ENCODE peak calls at places on chromosome 6, in seven cellular contexts. One of them, this sample, is unnamed.

GRCh38 chr6:75171151-75171550 is 34.7 kb downstream of the COL12A1 start:
- DNase-seq in heart right ventricle: no peak
- DNase-seq in endothelial cell: no peak
- DNase-seq in HCT116: no peak
- DNase-seq in fibroblast of pulmonary artery: no peak
- DNase-seq in IMR-90: no peak
- DNase-seq in GM23338: no peak
- DNase-seq in this sample: no peak

GRCh38 chr6:5782783-5783567 is 223.8 kb downstream of the NRN1 start:
- DNase-seq in heart right ventricle: peak
- DNase-seq in endothelial cell: no peak
- DNase-seq in HCT116: no peak
- DNase-seq in fibroblast of pulmonary artery: no peak
- DNase-seq in IMR-90: peak
- DNase-seq in GM23338: no peak
- DNase-seq in this sample: peak

GRCh38 chr6:100892693-100893092 is 11.6 kb upstream of the ASCC3 start:
- DNase-seq in heart right ventricle: no peak
- DNase-seq in endothelial cell: no peak
- DNase-seq in HCT116: no peak
- DNase-seq in fibroblast of pulmonary artery: no peak
- DNase-seq in IMR-90: no peak
- DNase-seq in GM23338: peak
- DNase-seq in this sample: no peak

GRCh38 chr6:3698021-3698420 is 53.5 kb downstream of the PXDC1 start:
- DNase-seq in heart right ventricle: no peak
- DNase-seq in endothelial cell: no peak
- DNase-seq in HCT116: no peak
- DNase-seq in fibroblast of pulmonary artery: peak
- DNase-seq in IMR-90: peak
- DNase-seq in GM23338: no peak
- DNase-seq in this sample: no peak

GRCh38 chr6:3568396-3569082 is 111.7 kb upstream of the SLC22A23 start:
- DNase-seq in heart right ventricle: no peak
- DNase-seq in endothelial cell: no peak
- DNase-seq in HCT116: no peak
- DNase-seq in fibroblast of pulmonary artery: peak
- DNase-seq in IMR-90: peak
- DNase-seq in GM23338: no peak
- DNase-seq in this sample: no peak

GRCh38 chr6:42148058-42148457 is 5.6 kb upstream of the C6orf132 start:
- DNase-seq in heart right ventricle: no peak
- DNase-seq in endothelial cell: no peak
- DNase-seq in HCT116: no peak
- DNase-seq in fibroblast of pulmonary artery: peak
- DNase-seq in IMR-90: peak
- DNase-seq in GM23338: no peak
- DNase-seq in this sample: no peak

GRCh38 chr6:3884007-3884745 is 35.0 kb downstream of the FAM50B start:
- DNase-seq in heart right ventricle: no peak
- DNase-seq in endothelial cell: peak
- DNase-seq in HCT116: no peak
- DNase-seq in fibroblast of pulmonary artery: peak
- DNase-seq in IMR-90: peak
- DNase-seq in GM23338: no peak
- DNase-seq in this sample: no peak

GRCh38 chr6:3347826-3348225 is 89.1 kb downstream of the PSMG4 start:
- DNase-seq in heart right ventricle: no peak
- DNase-seq in endothelial cell: no peak
- DNase-seq in HCT116: no peak
- DNase-seq in fibroblast of pulmonary artery: no peak
- DNase-seq in IMR-90: no peak
- DNase-seq in GM23338: no peak
- DNase-seq in this sample: no peak

GRCh38 chr6:101883398-101883975 is 490.0 kb downstream of the GRIK2 start:
- DNase-seq in heart right ventricle: no peak
- DNase-seq in endothelial cell: no peak
- DNase-seq in HCT116: no peak
- DNase-seq in fibroblast of pulmonary artery: peak
- DNase-seq in IMR-90: peak
- DNase-seq in GM23338: no peak
- DNase-seq in this sample: no peak

GRCh38 chr6:2562721-2563120 is 188.0 kb downstream of the MYLK4 start:
- DNase-seq in heart right ventricle: no peak
- DNase-seq in endothelial cell: no peak
- DNase-seq in HCT116: no peak
- DNase-seq in fibroblast of pulmonary artery: no peak
- DNase-seq in IMR-90: no peak
- DNase-seq in GM23338: no peak
- DNase-seq in this sample: no peak

GRCh38 chr6:28607990-28608389 is 82.3 kb downstream of the GPX5 start:
- DNase-seq in heart right ventricle: no peak
- DNase-seq in endothelial cell: no peak
- DNase-seq in HCT116: no peak
- DNase-seq in fibroblast of pulmonary artery: peak
- DNase-seq in IMR-90: no peak
- DNase-seq in GM23338: no peak
- DNase-seq in this sample: no peak

GRCh38 chr6:30480536-30481156 is 8.7 kb upstream of the HLA-E start:
- DNase-seq in heart right ventricle: no peak
- DNase-seq in endothelial cell: no peak
- DNase-seq in HCT116: no peak
- DNase-seq in fibroblast of pulmonary artery: no peak
- DNase-seq in IMR-90: no peak
- DNase-seq in GM23338: peak
- DNase-seq in this sample: peak

GRCh38 chr6:47817749-47818148 is 35.9 kb downstream of the OPN5 start:
- DNase-seq in heart right ventricle: no peak
- DNase-seq in endothelial cell: no peak
- DNase-seq in HCT116: no peak
- DNase-seq in fibroblast of pulmonary artery: no peak
- DNase-seq in IMR-90: no peak
- DNase-seq in GM23338: no peak
- DNase-seq in this sample: no peak

GRCh38 chr6:44304282-44305199 is 8.6 kb downstream of the AARS2 start:
- DNase-seq in heart right ventricle: no peak
- DNase-seq in endothelial cell: peak
- DNase-seq in HCT116: peak
- DNase-seq in fibroblast of pulmonary artery: peak
- DNase-seq in IMR-90: peak
- DNase-seq in GM23338: peak
- DNase-seq in this sample: peak

DNA sequence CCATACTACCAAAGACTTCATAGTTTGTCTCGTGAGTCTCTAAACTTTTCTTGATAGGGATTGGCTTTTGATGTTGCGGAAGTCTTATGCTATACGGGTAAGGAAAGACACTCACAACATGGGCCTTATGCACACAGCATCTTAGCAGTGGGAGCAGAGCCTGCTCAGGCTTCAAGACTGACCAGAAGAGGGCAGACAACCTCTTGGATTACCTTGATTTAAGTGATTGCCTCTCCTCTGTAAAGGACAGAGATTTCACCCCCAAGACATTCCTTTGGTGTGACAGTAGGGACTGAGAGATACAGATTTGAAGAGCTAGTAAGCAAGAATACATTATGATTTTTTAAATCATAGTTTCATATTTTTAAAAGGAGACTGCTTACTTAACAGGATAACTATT is 71.0 kb upstream of the SAMD3 start:
- DNase-seq in heart right ventricle: no peak
- DNase-seq in endothelial cell: peak
- DNase-seq in HCT116: peak
- DNase-seq in fibroblast of pulmonary artery: peak
- DNase-seq in IMR-90: peak
- DNase-seq in GM23338: peak
- DNase-seq in this sample: peak
- TF ChIP-seq CTCF in heart right ventricle: no peak
- TF ChIP-seq CTCF in endothelial cell: no peak
- TF ChIP-seq CTCF in HCT116: peak
- TF ChIP-seq CTCF in fibroblast of pulmonary artery: peak
- TF ChIP-seq CTCF in IMR-90: peak
- TF ChIP-seq CTCF in GM23338: peak
- TF ChIP-seq CTCF in this sample: no peak

GRCh38 chr6:16868968-16869367 is 107.7 kb upstream of the ATXN1 start:
- DNase-seq in heart right ventricle: no peak
- DNase-seq in endothelial cell: no peak
- DNase-seq in HCT116: no peak
- DNase-seq in fibroblast of pulmonary artery: no peak
- DNase-seq in IMR-90: peak
- DNase-seq in GM23338: no peak
- DNase-seq in this sample: no peak

GRCh38 chr6:16873698-16874097 is 112.4 kb upstream of the ATXN1 start:
- DNase-seq in heart right ventricle: no peak
- DNase-seq in endothelial cell: no peak
- DNase-seq in HCT116: no peak
- DNase-seq in fibroblast of pulmonary artery: no peak
- DNase-seq in IMR-90: no peak
- DNase-seq in GM23338: no peak
- DNase-seq in this sample: no peak

GRCh38 chr6:16871047-16871446 is 109.8 kb upstream of the ATXN1 start:
- DNase-seq in heart right ventricle: no peak
- DNase-seq in endothelial cell: no peak
- DNase-seq in HCT116: no peak
- DNase-seq in fibroblast of pulmonary artery: no peak
- DNase-seq in IMR-90: no peak
- DNase-seq in GM23338: no peak
- DNase-seq in this sample: no peak

GRCh38 chr6:16876201-16876600 is 114.9 kb upstream of the ATXN1 start:
- DNase-seq in heart right ventricle: no peak
- DNase-seq in endothelial cell: no peak
- DNase-seq in HCT116: no peak
- DNase-seq in fibroblast of pulmonary artery: no peak
- DNase-seq in IMR-90: no peak
- DNase-seq in GM23338: no peak
- DNase-seq in this sample: no peak

GRCh38 chr6:16872543-16873230 is 111.4 kb upstream of the ATXN1 start:
- DNase-seq in heart right ventricle: no peak
- DNase-seq in endothelial cell: no peak
- DNase-seq in HCT116: no peak
- DNase-seq in fibroblast of pulmonary artery: no peak
- DNase-seq in IMR-90: no peak
- DNase-seq in GM23338: peak
- DNase-seq in this sample: no peak
- TF ChIP-seq CTCF in heart right ventricle: no peak
- TF ChIP-seq CTCF in endothelial cell: no peak
- TF ChIP-seq CTCF in HCT116: peak
- TF ChIP-seq CTCF in fibroblast of pulmonary artery: no peak
- TF ChIP-seq CTCF in IMR-90: no peak
- TF ChIP-seq CTCF in GM23338: peak
- TF ChIP-seq CTCF in this sample: no peak

GRCh38 chr6:12082368-12082767 is 70.3 kb downstream of the HIVEP1 start:
- DNase-seq in heart right ventricle: no peak
- DNase-seq in endothelial cell: no peak
- DNase-seq in HCT116: no peak
- DNase-seq in fibroblast of pulmonary artery: no peak
- DNase-seq in IMR-90: no peak
- DNase-seq in GM23338: no peak
- DNase-seq in this sample: no peak

GRCh38 chr6:12081776-12082175 is 69.7 kb downstream of the HIVEP1 start:
- DNase-seq in heart right ventricle: no peak
- DNase-seq in endothelial cell: no peak
- DNase-seq in HCT116: no peak
- DNase-seq in fibroblast of pulmonary artery: no peak
- DNase-seq in IMR-90: no peak
- DNase-seq in GM23338: peak
- DNase-seq in this sample: no peak

GRCh38 chr6:12078014-12078413 is 65.9 kb downstream of the HIVEP1 start:
- DNase-seq in heart right ventricle: no peak
- DNase-seq in endothelial cell: no peak
- DNase-seq in HCT116: no peak
- DNase-seq in fibroblast of pulmonary artery: no peak
- DNase-seq in IMR-90: no peak
- DNase-seq in GM23338: no peak
- DNase-seq in this sample: no peak

GRCh38 chr6:12084681-12085080 is 72.6 kb downstream of the HIVEP1 start:
- DNase-seq in heart right ventricle: no peak
- DNase-seq in endothelial cell: no peak
- DNase-seq in HCT116: no peak
- DNase-seq in fibroblast of pulmonary artery: no peak
- DNase-seq in IMR-90: no peak
- DNase-seq in GM23338: no peak
- DNase-seq in this sample: no peak

DNA sequence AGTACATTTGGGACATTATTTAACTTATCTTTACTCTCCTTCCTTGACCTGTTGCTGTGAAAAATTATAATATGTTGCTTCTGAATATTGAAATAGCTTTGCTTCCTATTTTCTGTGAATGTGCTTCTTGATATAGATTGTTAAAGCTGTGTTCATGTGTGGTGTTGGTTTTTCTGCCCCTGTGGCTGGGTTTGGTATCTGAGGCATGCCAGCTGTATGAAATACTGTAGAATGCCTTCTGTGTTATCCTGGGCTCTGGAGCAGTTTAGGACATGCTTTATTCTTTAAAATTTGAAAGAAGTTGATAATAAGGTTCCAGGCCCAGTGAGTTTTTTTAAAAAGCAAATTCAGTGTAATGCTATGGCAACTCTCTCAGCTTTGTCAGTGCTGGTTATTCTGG is 71.7 kb downstream of the HIVEP1 start:
- DNase-seq in heart right ventricle: no peak
- DNase-seq in endothelial cell: no peak
- DNase-seq in HCT116: no peak
- DNase-seq in fibroblast of pulmonary artery: no peak
- DNase-seq in IMR-90: no peak
- DNase-seq in GM23338: no peak
- DNase-seq in this sample: no peak
- TF ChIP-seq CTCF in heart right ventricle: no peak
- TF ChIP-seq CTCF in endothelial cell: no peak
- TF ChIP-seq CTCF in HCT116: no peak
- TF ChIP-seq CTCF in fibroblast of pulmonary artery: no peak
- TF ChIP-seq CTCF in IMR-90: no peak
- TF ChIP-seq CTCF in GM23338: no peak
- TF ChIP-seq CTCF in this sample: no peak

GRCh38 chr6:125192610-125192930 is 39.0 kb downstream of the TPD52L1 start:
- DNase-seq in heart right ventricle: no peak
- DNase-seq in endothelial cell: no peak
- DNase-seq in HCT116: no peak
- DNase-seq in fibroblast of pulmonary artery: no peak
- DNase-seq in IMR-90: no peak
- DNase-seq in GM23338: no peak
- DNase-seq in this sample: no peak
- TF ChIP-seq CTCF in heart right ventricle: no peak
- TF ChIP-seq CTCF in endothelial cell: peak
- TF ChIP-seq CTCF in HCT116: no peak
- TF ChIP-seq CTCF in fibroblast of pulmonary artery: no peak
- TF ChIP-seq CTCF in IMR-90: no peak
- TF ChIP-seq CTCF in GM23338: no peak
- TF ChIP-seq CTCF in this sample: peak

GRCh38 chr6:115356371-115356770 is 704.3 kb downstream of the FRK start:
- DNase-seq in heart right ventricle: no peak
- DNase-seq in endothelial cell: no peak
- DNase-seq in HCT116: no peak
- DNase-seq in fibroblast of pulmonary artery: no peak
- DNase-seq in IMR-90: no peak
- DNase-seq in GM23338: no peak
- DNase-seq in this sample: no peak
- TF ChIP-seq CTCF in heart right ventricle: no peak
- TF ChIP-seq CTCF in endothelial cell: no peak
- TF ChIP-seq CTCF in HCT116: no peak
- TF ChIP-seq CTCF in fibroblast of pulmonary artery: no peak
- TF ChIP-seq CTCF in IMR-90: no peak
- TF ChIP-seq CTCF in GM23338: no peak
- TF ChIP-seq CTCF in this sample: no peak

GRCh38 chr6:34529665-34530327 is 26.3 kb downstream of the SPDEF start:
- DNase-seq in heart right ventricle: no peak
- DNase-seq in endothelial cell: no peak
- DNase-seq in HCT116: no peak
- DNase-seq in fibroblast of pulmonary artery: no peak
- DNase-seq in IMR-90: no peak
- DNase-seq in GM23338: no peak
- DNase-seq in this sample: peak
- TF ChIP-seq CTCF in heart right ventricle: no peak
- TF ChIP-seq CTCF in endothelial cell: no peak
- TF ChIP-seq CTCF in HCT116: peak
- TF ChIP-seq CTCF in fibroblast of pulmonary artery: no peak
- TF ChIP-seq CTCF in IMR-90: no peak
- TF ChIP-seq CTCF in GM23338: no peak
- TF ChIP-seq CTCF in this sample: peak